ENCODE peak calls at places on chromosomes 16 and 17, in ten cellular contexts. D is NB4, B is heart left ventricle, C is AG04449, H is ascending aorta, M is NT2/D1, J is gastrocnemius medialis, A is H7, X is kidney epithelial cell, K is GM23338. O is an unnamed sample.

GRCh38 chr17:40422990-40423611 is 5.4 kb upstream of the TOP2A start:
- DNase-seq in D (peak), B (no peak), C (no peak), H (no peak), M (peak), J (no peak), A (peak), X (no peak), K (peak), O (no peak)

GRCh38 chr17:1920948-1921351 is 91.1 kb downstream of the RPA1 start:
- DNase-seq in D (no peak), B (no peak), C (no peak), H (no peak), M (no peak), J (peak), A (no peak), X (no peak), K (no peak), O (no peak)

GRCh38 chr17:30296499-30297038 is 4.8 kb upstream of the BLMH start:
- DNase-seq in D (no peak), B (no peak), C (no peak), H (no peak), M (no peak), J (no peak), A (no peak), X (no peak), K (no peak), O (no peak)

GRCh38 chr17:74325743-74326379 is at the start of gene KIF19:
- DNase-seq in D (no peak), B (peak), C (no peak), H (no peak), M (peak), J (peak), A (peak), X (no peak), K (peak), O (no peak)

GRCh38 chr17:49436174-49436573 is 21.5 kb upstream of the PHB1 start:
- DNase-seq in D (no peak), B (no peak), C (no peak), H (no peak), M (no peak), J (no peak), A (peak), X (no peak), K (no peak), O (no peak)

GRCh38 chr17:57234252-57235092 is 21.9 kb upstream of the MSI2 start:
- DNase-seq in D (no peak), B (no peak), C (no peak), H (no peak), M (no peak), J (no peak), A (peak), X (no peak), K (peak), O (no peak)

GRCh38 chr16:64469906-64470702 is 651.8 kb downstream of the CDH11 start:
- DNase-seq in D (no peak), B (peak), C (no peak), H (no peak), M (no peak), J (peak), A (no peak), X (no peak), K (no peak), O (no peak)

GRCh38 chr16:67255553-67256030 is 6.8 kb downstream of the SLC9A5 start:
- DNase-seq in D (no peak), B (no peak), C (no peak), H (no peak), M (no peak), J (no peak), A (no peak), X (no peak), K (no peak), O (no peak)

DNA sequence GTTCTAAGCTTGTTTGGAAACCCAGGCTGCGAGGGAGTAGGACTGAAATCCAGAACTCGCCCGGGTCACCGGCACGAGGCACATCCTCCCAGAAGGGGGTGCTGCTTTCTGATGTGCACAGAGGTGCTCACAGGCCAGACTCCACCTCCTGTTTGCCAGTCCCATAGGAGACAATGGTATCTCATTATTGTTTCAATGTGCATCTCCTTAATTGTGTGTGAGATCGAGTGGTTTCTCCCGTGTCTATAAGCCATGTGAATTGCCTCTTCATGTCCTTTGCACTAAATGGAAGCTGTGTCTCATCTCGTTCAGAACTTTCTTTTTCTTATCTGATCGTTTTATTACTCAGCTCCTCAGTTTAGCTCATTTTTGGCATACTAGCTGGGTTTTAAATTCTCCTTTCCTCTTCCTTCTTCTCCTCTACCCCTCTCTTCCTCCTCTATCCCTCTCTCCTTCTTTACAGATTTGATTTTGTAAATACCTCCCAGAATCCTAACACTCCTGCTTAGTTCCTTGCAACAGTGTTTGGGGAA is 32.1 kb upstream of the PRKCB start:
- DNase-seq in D (peak), B (peak), C (no peak), H (no peak), M (peak), J (peak), A (peak), X (no peak), K (peak), O (no peak)
- H3K4me3 ChIP-seq in D (no peak), B (no peak), C (no peak), H (peak), M (no peak), J (no peak), A (no peak), X (no peak), K (no peak), O (no peak)

GRCh38 chr16:76487411-76488064 is 210.3 kb downstream of the CNTNAP4 start:
- DNase-seq in D (no peak), B (no peak), C (no peak), H (no peak), M (no peak), J (no peak), A (no peak), X (no peak), K (peak), O (no peak)
- H3K4me3 ChIP-seq in D (no peak), B (no peak), C (no peak), H (no peak), M (no peak), J (no peak), A (no peak), X (no peak), K (no peak), O (no peak)

GRCh38 chr17:62704381-62704971 is 77.0 kb downstream of the MRC2 start:
- DNase-seq in D (peak), B (no peak), C (no peak), H (no peak), M (no peak), J (no peak), A (peak), X (no peak), K (peak), O (no peak)

GRCh38 chr17:62705116-62705515 is 77.6 kb downstream of the MRC2 start:
- DNase-seq in D (no peak), B (no peak), C (no peak), H (no peak), M (no peak), J (no peak), A (no peak), X (no peak), K (no peak), O (no peak)

GRCh38 chr17:62707425-62707739 is 79.9 kb downstream of the MRC2 start:
- DNase-seq in D (no peak), B (no peak), C (no peak), H (no peak), M (no peak), J (no peak), A (no peak), X (no peak), K (no peak), O (no peak)

GRCh38 chr17:62706598-62707424 is 79.3 kb downstream of the MRC2 start:
- DNase-seq in D (no peak), B (no peak), C (no peak), H (no peak), M (no peak), J (no peak), A (no peak), X (no peak), K (no peak), O (no peak)

DNA sequence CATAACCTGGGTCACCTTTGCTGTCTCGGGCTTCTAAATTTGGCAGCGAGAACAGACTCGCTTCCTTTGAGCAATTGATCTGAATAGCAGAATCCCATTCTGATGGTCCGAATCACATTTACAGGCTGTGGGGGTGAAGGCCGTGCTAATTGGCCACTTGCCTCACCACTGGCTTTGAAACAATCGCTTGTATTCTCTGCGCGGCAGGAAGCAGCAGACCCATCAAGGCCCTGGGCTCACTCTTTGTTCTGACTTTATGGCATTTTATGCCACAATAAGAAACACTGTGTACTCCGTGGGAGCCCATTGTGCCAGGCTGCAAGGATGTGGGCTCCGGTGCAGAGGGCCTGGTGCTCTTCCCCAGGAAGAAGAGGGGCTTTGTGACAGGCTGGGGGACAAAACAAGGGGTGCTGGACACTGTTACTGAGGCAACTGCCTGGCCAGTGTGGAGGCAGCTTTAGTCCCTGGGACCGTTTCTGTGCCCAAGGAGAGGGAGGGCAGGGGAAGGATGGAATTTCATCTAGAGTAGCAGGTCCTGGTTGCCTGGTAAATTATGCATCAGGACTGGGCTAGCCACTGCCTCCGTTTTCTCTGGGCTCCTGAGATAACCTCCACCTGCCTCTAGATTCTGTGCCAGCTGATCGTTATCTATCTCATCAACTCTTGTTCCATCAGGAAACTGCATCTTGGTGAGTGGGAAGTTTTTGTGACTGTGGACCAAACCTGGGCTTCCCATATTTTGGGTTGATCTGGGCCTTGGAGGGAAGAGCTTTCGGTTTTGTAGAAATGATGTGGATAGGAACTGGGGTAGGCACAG is 78.5 kb downstream of the MRC2 start:
- DNase-seq in D (no peak), B (no peak), C (no peak), H (no peak), M (peak), J (no peak), A (peak), X (no peak), K (peak), O (no peak)
- H3K4me3 ChIP-seq in D (no peak), B (peak), C (peak), H (no peak), M (peak), J (no peak), A (peak), X (peak), K (peak), O (peak)

GRCh38 chr16:54425681-54426549 is 139.3 kb upstream of the IRX3 start:
- DNase-seq in D (no peak), B (no peak), C (no peak), H (no peak), M (no peak), J (no peak), A (no peak), X (no peak), K (no peak), O (no peak)
- H3K4me3 ChIP-seq in D (no peak), B (no peak), C (no peak), H (no peak), M (no peak), J (no peak), A (no peak), X (no peak), K (no peak), O (no peak)

DNA sequence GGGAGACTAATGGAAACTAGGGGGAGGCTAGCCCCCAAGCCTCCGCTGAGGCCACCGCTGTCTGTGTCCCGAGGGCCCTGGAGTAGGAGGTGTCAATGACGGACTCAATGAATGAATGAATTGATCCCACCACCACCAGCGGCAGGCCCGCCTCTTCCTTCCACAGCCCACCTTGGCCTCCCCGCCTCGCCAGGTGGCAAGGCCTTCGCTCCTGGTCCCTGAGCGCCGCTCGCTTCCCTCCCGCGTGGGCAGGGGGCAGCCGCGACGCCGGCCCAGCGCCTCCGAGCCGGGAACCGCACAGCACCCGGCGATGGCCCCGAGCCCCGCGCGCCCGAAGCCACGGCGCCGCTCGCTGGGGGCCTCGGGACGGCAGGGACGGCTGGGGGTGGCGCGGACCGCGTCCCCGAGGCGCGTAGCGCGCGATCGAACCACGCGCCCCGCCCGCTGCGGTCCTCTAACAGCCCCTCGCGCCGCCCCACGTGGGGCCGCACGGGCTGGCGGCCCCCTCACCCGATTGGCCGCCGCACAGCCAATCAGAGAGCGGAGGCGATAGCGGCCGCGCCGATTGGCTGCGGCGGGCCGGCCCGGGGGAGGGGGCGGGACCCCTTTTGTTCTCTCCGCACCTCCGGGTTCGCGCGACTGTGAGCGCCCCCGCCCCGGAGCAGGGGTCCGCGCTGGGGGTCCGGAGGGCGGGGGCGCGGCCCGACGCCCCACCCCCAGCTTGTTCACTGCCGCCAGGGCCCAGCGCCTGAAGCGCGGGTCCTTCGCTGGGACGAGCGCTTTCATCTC is 31.4 kb downstream of the ACTG1 start:
- DNase-seq in D (no peak), B (peak), C (no peak), H (no peak), M (no peak), J (peak), A (peak), X (no peak), K (peak), O (no peak)
- H3K4me3 ChIP-seq in D (no peak), B (peak), C (peak), H (peak), M (peak), J (peak), A (peak), X (peak), K (peak), O (no peak)

GRCh38 chr17:55742272-55743102 is 8.4 kb upstream of the PCTP start:
- DNase-seq in D (no peak), B (no peak), C (no peak), H (no peak), M (no peak), J (no peak), A (no peak), X (no peak), K (no peak), O (no peak)
- H3K4me3 ChIP-seq in D (no peak), B (no peak), C (no peak), H (no peak), M (no peak), J (no peak), A (no peak), X (no peak), K (no peak), O (no peak)

GRCh38 chr17:51165680-51166197 is 472 bp upstream of the NME2 start:
- DNase-seq in D (no peak), B (peak), C (no peak), H (no peak), M (no peak), J (no peak), A (peak), X (no peak), K (peak), O (no peak)

GRCh38 chr17:51166198-51166986 is at the start of gene NME2:
- DNase-seq in D (peak), B (peak), C (no peak), H (peak), M (peak), J (peak), A (peak), X (peak), K (peak), O (no peak)

GRCh38 chr17:51166987-51167931 is 1.0 kb downstream of the NME2 start:
- DNase-seq in D (peak), B (peak), C (no peak), H (no peak), M (no peak), J (peak), A (peak), X (no peak), K (peak), O (no peak)

GRCh38 chr17:51161541-51161940 is 4.7 kb upstream of the NME2 start:
- DNase-seq in D (no peak), B (no peak), C (no peak), H (no peak), M (no peak), J (no peak), A (no peak), X (no peak), K (no peak), O (no peak)

DNA sequence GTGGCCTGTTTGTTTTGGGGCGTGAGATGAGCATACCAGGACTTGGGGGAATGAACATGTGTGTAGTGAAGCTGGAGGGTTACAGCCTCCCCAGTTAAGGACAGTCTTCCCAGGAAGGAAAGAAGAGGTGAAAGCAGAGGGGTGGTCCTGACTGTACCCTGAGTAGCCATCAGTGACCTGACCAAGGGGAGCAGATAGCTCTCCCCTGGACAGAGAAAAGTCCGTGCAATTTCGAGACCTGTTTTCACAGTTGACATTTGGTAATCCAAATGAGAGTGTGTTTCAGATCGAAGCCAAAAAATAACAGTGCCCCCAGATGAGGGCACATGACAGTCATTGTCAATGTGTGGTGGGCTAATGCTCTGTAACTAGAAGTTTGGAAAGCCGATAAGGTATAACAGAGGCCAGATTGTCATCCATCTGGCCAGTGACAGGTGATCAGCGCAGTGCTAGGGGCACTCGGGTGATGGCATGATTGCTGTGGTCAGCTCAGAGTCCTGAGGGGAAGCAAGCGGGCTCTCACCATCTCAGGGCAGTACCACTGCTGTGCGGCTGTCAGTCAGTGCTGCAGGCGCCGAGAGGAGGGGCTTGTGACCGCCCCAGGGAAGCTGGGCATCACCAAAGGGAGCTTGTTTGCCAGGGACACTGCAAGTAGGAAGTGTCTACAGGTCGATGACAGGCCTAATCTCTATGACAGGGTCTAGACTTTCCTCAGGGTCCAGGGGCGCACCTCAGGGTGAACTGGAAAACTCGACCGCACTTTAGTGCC is 1.1 kb upstream of the NME2 start:
- DNase-seq in D (peak), B (peak), C (no peak), H (no peak), M (no peak), J (no peak), A (peak), X (no peak), K (peak), O (no peak)
- H3K4me3 ChIP-seq in D (peak), B (peak), C (no peak), H (peak), M (peak), J (peak), A (peak), X (peak), K (peak), O (peak)

O was measured in AG09309.